ENCODE peak calls at places on chromosome 2, in five cellular contexts. One of them, this sample, is unnamed.

GRCh38 chr2:222057249-222058073 is 241.3 kb downstream of the PAX3 start:
- DNase-seq in prostate gland: no peak
- DNase-seq in SK-N-SH: peak
- DNase-seq in K562: peak
- DNase-seq in HepG2: no peak
- DNase-seq in this sample: peak

GRCh38 chr2:200345917-200346316 is 39.4 kb downstream of the SPATS2L start:
- DNase-seq in prostate gland: no peak
- DNase-seq in SK-N-SH: no peak
- DNase-seq in K562: no peak
- DNase-seq in HepG2: no peak
- DNase-seq in this sample: no peak

GRCh38 chr2:120738786-120739771 is 3.4 kb downstream of the GLI2 start:
- DNase-seq in prostate gland: no peak
- DNase-seq in SK-N-SH: no peak
- DNase-seq in K562: no peak
- DNase-seq in HepG2: no peak
- DNase-seq in this sample: no peak

GRCh38 chr2:26251893-26252292 is 7.2 kb downstream of the HADHB start:
- DNase-seq in prostate gland: peak
- DNase-seq in SK-N-SH: no peak
- DNase-seq in K562: no peak
- DNase-seq in HepG2: no peak
- DNase-seq in this sample: no peak

GRCh38 chr2:224712346-224712745 is 3.8 kb downstream of the CCDC195 start:
- DNase-seq in prostate gland: no peak
- DNase-seq in SK-N-SH: peak
- DNase-seq in K562: no peak
- DNase-seq in HepG2: no peak
- DNase-seq in this sample: no peak

GRCh38 chr2:39119732-39120520 is 925 bp downstream of the SOS1 start:
- DNase-seq in prostate gland: peak
- DNase-seq in SK-N-SH: peak
- DNase-seq in K562: no peak
- DNase-seq in HepG2: peak
- DNase-seq in this sample: peak

GRCh38 chr2:68812256-68812655 is 58.9 kb downstream of the BMP10 start:
- DNase-seq in prostate gland: no peak
- DNase-seq in SK-N-SH: no peak
- DNase-seq in K562: no peak
- DNase-seq in HepG2: peak
- DNase-seq in this sample: no peak

GRCh38 chr2:125168442-125168841 is 1143.4 kb downstream of the CNTNAP5 start:
- DNase-seq in prostate gland: no peak
- DNase-seq in SK-N-SH: no peak
- DNase-seq in K562: no peak
- DNase-seq in HepG2: no peak
- DNase-seq in this sample: no peak

DNA sequence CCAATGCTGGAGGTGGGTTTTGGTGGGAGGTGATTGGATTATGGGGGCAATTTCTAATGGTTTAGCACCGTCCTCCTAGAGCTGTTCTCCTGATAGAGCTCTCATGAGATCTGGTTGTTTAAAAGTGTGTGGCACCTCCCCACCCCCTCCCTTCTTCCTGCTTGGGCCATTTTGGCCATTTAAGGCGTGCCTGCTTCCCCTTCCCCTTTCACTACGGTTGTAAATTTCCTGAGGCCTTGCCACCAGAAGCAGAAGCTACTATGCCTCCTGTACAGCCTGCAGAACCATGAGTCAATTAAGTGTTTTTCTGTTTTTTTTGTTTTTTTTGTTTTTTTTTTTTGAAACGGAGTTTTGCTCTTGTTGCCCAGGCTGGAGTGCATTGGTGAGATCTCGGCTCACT is 335.7 kb upstream of the HS6ST1 start:
- DNase-seq in prostate gland: no peak
- DNase-seq in SK-N-SH: no peak
- DNase-seq in K562: no peak
- DNase-seq in HepG2: no peak
- DNase-seq in this sample: no peak
- TF ChIP-seq POLR2AphosphoS5 in prostate gland: no peak
- TF ChIP-seq POLR2AphosphoS5 in SK-N-SH: no peak
- TF ChIP-seq POLR2AphosphoS5 in K562: no peak
- TF ChIP-seq POLR2AphosphoS5 in HepG2: no peak
- TF ChIP-seq POLR2AphosphoS5 in this sample: no peak

GRCh38 chr2:227378371-227378782 is 729 bp downstream of the TM4SF20 start:
- DNase-seq in prostate gland: no peak
- DNase-seq in SK-N-SH: no peak
- DNase-seq in K562: no peak
- DNase-seq in HepG2: no peak
- DNase-seq in this sample: no peak
- TF ChIP-seq POLR2AphosphoS5 in prostate gland: no peak
- TF ChIP-seq POLR2AphosphoS5 in SK-N-SH: no peak
- TF ChIP-seq POLR2AphosphoS5 in K562: no peak
- TF ChIP-seq POLR2AphosphoS5 in HepG2: no peak
- TF ChIP-seq POLR2AphosphoS5 in this sample: no peak

DNA sequence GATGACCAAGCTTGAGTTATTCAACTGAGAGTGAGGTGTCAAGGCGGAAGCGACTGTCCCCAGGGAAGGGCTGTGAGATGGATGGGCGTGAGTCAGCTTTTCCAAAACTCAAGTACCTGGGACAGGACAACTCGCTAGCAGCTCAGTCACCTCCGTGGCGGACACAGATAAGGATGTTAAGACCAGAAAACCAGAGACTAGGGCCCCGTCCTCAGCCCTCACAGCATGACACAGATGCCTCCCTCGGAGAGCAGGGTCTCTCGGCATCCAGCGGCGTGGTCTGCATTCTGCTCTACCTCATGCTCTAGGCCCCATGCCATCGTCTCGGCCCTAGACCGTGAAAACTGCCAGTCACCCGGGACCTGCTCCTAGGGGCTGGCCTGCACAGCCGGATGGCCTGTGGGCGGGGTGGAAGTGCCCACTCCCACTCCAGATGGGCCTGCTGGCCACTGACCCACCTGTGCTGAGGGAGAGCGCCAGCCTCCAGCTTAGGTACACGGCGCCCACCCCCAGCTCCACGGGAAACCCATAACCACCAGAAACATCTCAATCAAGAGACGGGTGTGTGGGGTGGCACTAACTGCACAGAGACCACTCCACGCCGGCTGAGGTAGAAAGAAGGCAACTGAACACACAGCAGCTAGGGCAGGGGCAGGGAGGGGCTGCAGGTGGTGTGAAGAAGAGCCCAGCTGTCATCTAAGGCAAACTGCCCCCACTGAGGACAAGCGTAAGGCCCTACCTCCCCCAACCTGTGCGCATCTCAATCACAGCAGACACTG is 39.8 kb downstream of the ANO7 start:
- DNase-seq in prostate gland: no peak
- DNase-seq in SK-N-SH: no peak
- DNase-seq in K562: peak
- DNase-seq in HepG2: no peak
- DNase-seq in this sample: no peak
- TF ChIP-seq POLR2AphosphoS5 in prostate gland: peak
- TF ChIP-seq POLR2AphosphoS5 in SK-N-SH: no peak
- TF ChIP-seq POLR2AphosphoS5 in K562: no peak
- TF ChIP-seq POLR2AphosphoS5 in HepG2: no peak
- TF ChIP-seq POLR2AphosphoS5 in this sample: no peak

DNA sequence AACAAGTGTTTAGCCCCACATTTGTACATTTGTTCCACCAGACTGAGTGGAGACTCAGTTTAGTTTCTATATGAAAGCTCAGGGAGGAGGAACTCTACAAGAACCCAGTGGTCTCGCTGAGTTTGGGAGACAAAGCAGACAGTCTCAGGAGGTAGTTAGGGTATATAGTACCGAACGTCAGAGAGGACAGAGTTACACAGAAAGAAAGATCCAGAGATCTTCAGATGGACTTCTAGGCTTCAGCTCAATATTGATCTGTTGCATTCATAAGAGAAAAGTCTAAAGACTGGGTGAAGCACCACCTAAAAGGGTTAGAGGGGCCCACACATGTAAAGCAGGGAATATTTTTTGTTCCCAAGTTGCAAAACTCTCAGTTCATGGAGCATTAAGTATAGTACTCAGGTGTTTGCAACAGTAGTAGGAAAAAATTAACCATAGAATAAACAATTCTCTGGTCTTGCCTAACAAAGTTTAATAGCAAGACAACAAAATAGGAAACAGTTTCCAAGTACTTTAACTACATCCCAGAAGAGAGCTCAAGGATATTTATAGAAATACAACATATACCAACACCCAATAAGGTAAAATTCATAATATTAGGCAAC is 4.2 kb downstream of the TFPI start:
- DNase-seq in prostate gland: no peak
- DNase-seq in SK-N-SH: no peak
- DNase-seq in K562: no peak
- DNase-seq in HepG2: peak
- DNase-seq in this sample: no peak
- TF ChIP-seq POLR2AphosphoS5 in prostate gland: no peak
- TF ChIP-seq POLR2AphosphoS5 in SK-N-SH: no peak
- TF ChIP-seq POLR2AphosphoS5 in K562: no peak
- TF ChIP-seq POLR2AphosphoS5 in HepG2: peak
- TF ChIP-seq POLR2AphosphoS5 in this sample: no peak

DNA sequence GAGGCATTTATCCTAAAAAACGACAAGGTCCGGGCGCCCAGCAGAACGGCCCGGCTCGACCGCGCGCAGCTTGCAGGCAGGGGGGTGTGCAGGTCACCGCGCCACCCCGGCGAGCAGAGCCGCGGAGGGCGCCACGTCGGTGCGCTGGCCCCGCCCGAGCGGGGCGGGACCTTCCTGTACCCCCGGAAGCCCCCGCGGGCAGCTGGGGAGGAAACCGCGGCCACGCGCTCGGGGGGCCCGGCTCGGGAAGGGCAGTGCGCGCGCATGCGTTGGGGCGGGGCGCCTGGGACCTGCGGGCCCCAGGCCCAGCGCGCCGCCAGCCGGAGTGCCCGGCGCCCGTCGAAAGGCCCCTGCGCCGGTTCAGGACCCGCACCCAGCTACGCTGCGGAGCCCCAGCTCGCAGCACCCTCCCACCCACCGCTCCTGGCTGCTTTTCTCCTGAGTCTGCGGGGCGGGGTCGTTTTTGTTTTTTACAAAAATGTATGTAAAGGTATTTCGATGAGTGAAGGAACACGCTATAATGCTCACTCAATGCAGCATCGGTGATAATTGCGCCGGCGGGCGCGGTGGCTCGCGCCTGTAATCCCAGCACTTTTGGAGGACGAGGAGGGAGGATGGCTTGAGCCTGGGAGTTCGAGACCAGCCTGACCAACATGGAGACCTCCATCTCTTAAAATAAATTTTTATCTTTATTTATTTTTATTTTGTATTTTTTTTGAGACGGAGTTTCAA is 47.7 kb upstream of the POMC start:
- DNase-seq in prostate gland: peak
- DNase-seq in SK-N-SH: peak
- DNase-seq in K562: no peak
- DNase-seq in HepG2: no peak
- DNase-seq in this sample: peak
- TF ChIP-seq POLR2AphosphoS5 in prostate gland: no peak
- TF ChIP-seq POLR2AphosphoS5 in SK-N-SH: no peak
- TF ChIP-seq POLR2AphosphoS5 in K562: no peak
- TF ChIP-seq POLR2AphosphoS5 in HepG2: no peak
- TF ChIP-seq POLR2AphosphoS5 in this sample: no peak